ENCODE peak calls at places on chromosome 12, in nine cellular contexts. One of them, this sample, is unnamed.

GRCh38 chr12:1559729-1560128 is 34.7 kb downstream of the FBXL14 start:
- DNase-seq in NCI-H748 treated with DMSO at 0.1 percent for 48 hours: peak; percentile 23
- DNase-seq in gastrocnemius medialis: no peak
- DNase-seq in lower leg skin: no peak
- DNase-seq in HTR-8/SVneo: no peak
- DNase-seq in Caki2: no peak
- DNase-seq in NCI-H774: peak; percentile 93
- DNase-seq in left ventricle myocardium inferior: no peak
- DNase-seq in lung microvascular endothelial cell: no peak
- DNase-seq in this sample: no peak

GRCh38 chr12:67772276-67773169 is 124.0 kb downstream of the DYRK2 start:
- DNase-seq in lower leg skin: no peak
- DNase-seq in Caki2: no peak
- DNase-seq in NCI-H748 treated with DMSO at 0.1 percent for 48 hours: no peak
- DNase-seq in lung microvascular endothelial cell: no peak
- DNase-seq in gastrocnemius medialis: no peak
- DNase-seq in NCI-H774: peak; percentile 46
- DNase-seq in HTR-8/SVneo: no peak
- DNase-seq in left ventricle myocardium inferior: no peak
- DNase-seq in this sample: no peak

GRCh38 chr12:26704684-26705475 is 128.1 kb downstream of the ITPR2 start:
- DNase-seq in Caki2: no peak
- DNase-seq in gastrocnemius medialis: no peak
- DNase-seq in NCI-H774: no peak
- DNase-seq in lower leg skin: no peak
- DNase-seq in NCI-H748 treated with DMSO at 0.1 percent for 48 hours: no peak
- DNase-seq in left ventricle myocardium inferior: no peak
- DNase-seq in HTR-8/SVneo: no peak
- DNase-seq in lung microvascular endothelial cell: peak; percentile 85
- DNase-seq in this sample: no peak

GRCh38 chr12:57118711-57119271 is 7.6 kb upstream of the STAT6 start:
- DNase-seq in Caki2: no peak
- DNase-seq in NCI-H774: no peak
- DNase-seq in lower leg skin: no peak
- DNase-seq in HTR-8/SVneo: no peak
- DNase-seq in lung microvascular endothelial cell: no peak
- DNase-seq in gastrocnemius medialis: no peak
- DNase-seq in left ventricle myocardium inferior: no peak
- DNase-seq in NCI-H748 treated with DMSO at 0.1 percent for 48 hours: no peak
- DNase-seq in this sample: no peak

GRCh38 chr12:106110626-106111300 is 28.0 kb downstream of the NUAK1 start:
- DNase-seq in NCI-H748 treated with DMSO at 0.1 percent for 48 hours: no peak
- DNase-seq in lower leg skin: no peak
- DNase-seq in Caki2: no peak
- DNase-seq in HTR-8/SVneo: no peak
- DNase-seq in NCI-H774: no peak
- DNase-seq in left ventricle myocardium inferior: no peak
- DNase-seq in gastrocnemius medialis: no peak
- DNase-seq in lung microvascular endothelial cell: no peak
- DNase-seq in this sample: no peak

GRCh38 chr12:20434993-20435392 is 66.7 kb downstream of the PDE3A start:
- DNase-seq in Caki2: no peak
- DNase-seq in lower leg skin: no peak
- DNase-seq in lung microvascular endothelial cell: no peak
- DNase-seq in left ventricle myocardium inferior: no peak
- DNase-seq in HTR-8/SVneo: no peak
- DNase-seq in gastrocnemius medialis: no peak
- DNase-seq in NCI-H748 treated with DMSO at 0.1 percent for 48 hours: no peak
- DNase-seq in NCI-H774: no peak
- DNase-seq in this sample: no peak

GRCh38 chr12:29427964-29428363 is 47.0 kb upstream of the ERGIC2 start:
- DNase-seq in lung microvascular endothelial cell: no peak
- DNase-seq in NCI-H774: no peak
- DNase-seq in left ventricle myocardium inferior: no peak
- DNase-seq in gastrocnemius medialis: no peak
- DNase-seq in lower leg skin: no peak
- DNase-seq in HTR-8/SVneo: no peak
- DNase-seq in NCI-H748 treated with DMSO at 0.1 percent for 48 hours: no peak
- DNase-seq in Caki2: no peak
- DNase-seq in this sample: no peak

GRCh38 chr12:24798335-24798734 is 150.6 kb downstream of the BCAT1 start:
- DNase-seq in NCI-H748 treated with DMSO at 0.1 percent for 48 hours: no peak
- DNase-seq in NCI-H774: no peak
- DNase-seq in lower leg skin: no peak
- DNase-seq in Caki2: peak; percentile 25
- DNase-seq in lung microvascular endothelial cell: no peak
- DNase-seq in gastrocnemius medialis: no peak
- DNase-seq in HTR-8/SVneo: no peak
- DNase-seq in left ventricle myocardium inferior: no peak
- DNase-seq in this sample: no peak

GRCh38 chr12:15453613-15454012 is 131.3 kb downstream of the PTPRO start:
- DNase-seq in HTR-8/SVneo: no peak
- DNase-seq in lung microvascular endothelial cell: no peak
- DNase-seq in gastrocnemius medialis: no peak
- DNase-seq in NCI-H774: no peak
- DNase-seq in lower leg skin: no peak
- DNase-seq in Caki2: no peak
- DNase-seq in NCI-H748 treated with DMSO at 0.1 percent for 48 hours: no peak
- DNase-seq in left ventricle myocardium inferior: no peak
- DNase-seq in this sample: no peak

GRCh38 chr12:6281081-6281809 is 29.2 kb upstream of the PLEKHG6 start:
- DNase-seq in Caki2: no peak
- DNase-seq in left ventricle myocardium inferior: no peak
- DNase-seq in NCI-H748 treated with DMSO at 0.1 percent for 48 hours: no peak
- DNase-seq in lower leg skin: no peak
- DNase-seq in lung microvascular endothelial cell: no peak
- DNase-seq in HTR-8/SVneo: no peak
- DNase-seq in NCI-H774: no peak
- DNase-seq in gastrocnemius medialis: no peak
- DNase-seq in this sample: no peak

GRCh38 chr12:12461281-12461922 is 101.3 kb downstream of the DUSP16 start:
- DNase-seq in NCI-H748 treated with DMSO at 0.1 percent for 48 hours: no peak
- DNase-seq in gastrocnemius medialis: no peak
- DNase-seq in Caki2: no peak
- DNase-seq in lower leg skin: no peak
- DNase-seq in lung microvascular endothelial cell: no peak
- DNase-seq in HTR-8/SVneo: no peak
- DNase-seq in left ventricle myocardium inferior: no peak
- DNase-seq in NCI-H774: peak; percentile 9
- DNase-seq in this sample: no peak

GRCh38 chr12:47813491-47814196 is 6.1 kb downstream of the HDAC7 start:
- DNase-seq in gastrocnemius medialis: no peak
- DNase-seq in Caki2: peak; percentile 14
- DNase-seq in lung microvascular endothelial cell: no peak
- DNase-seq in HTR-8/SVneo: no peak
- DNase-seq in NCI-H748 treated with DMSO at 0.1 percent for 48 hours: no peak
- DNase-seq in left ventricle myocardium inferior: no peak
- DNase-seq in lower leg skin: no peak
- DNase-seq in NCI-H774: no peak
- DNase-seq in this sample: no peak

GRCh38 chr12:32051511-32052299 is 54.9 kb upstream of the BICD1 start:
- DNase-seq in lung microvascular endothelial cell: no peak
- DNase-seq in gastrocnemius medialis: no peak
- DNase-seq in lower leg skin: no peak
- DNase-seq in HTR-8/SVneo: peak; percentile 28
- DNase-seq in NCI-H748 treated with DMSO at 0.1 percent for 48 hours: no peak
- DNase-seq in NCI-H774: no peak
- DNase-seq in Caki2: peak; percentile 93
- DNase-seq in left ventricle myocardium inferior: no peak
- DNase-seq in this sample: no peak

GRCh38 chr12:6229224-6229748 is 29.1 kb downstream of the CD9 start:
- DNase-seq in lung microvascular endothelial cell: no peak
- DNase-seq in Caki2: no peak
- DNase-seq in gastrocnemius medialis: peak; percentile 45
- DNase-seq in left ventricle myocardium inferior: no peak
- DNase-seq in NCI-H748 treated with DMSO at 0.1 percent for 48 hours: no peak
- DNase-seq in lower leg skin: peak; percentile 71
- DNase-seq in HTR-8/SVneo: no peak
- DNase-seq in NCI-H774: no peak
- DNase-seq in this sample: no peak

GRCh38 chr12:108349245-108349644 is 10.1 kb upstream of the CMKLR1 start:
- DNase-seq in lung microvascular endothelial cell: no peak
- DNase-seq in NCI-H748 treated with DMSO at 0.1 percent for 48 hours: no peak
- DNase-seq in lower leg skin: no peak
- DNase-seq in left ventricle myocardium inferior: no peak
- DNase-seq in Caki2: no peak
- DNase-seq in HTR-8/SVneo: no peak
- DNase-seq in NCI-H774: no peak
- DNase-seq in gastrocnemius medialis: no peak
- DNase-seq in this sample: no peak

GRCh38 chr12:59070534-59070933 is 150.2 kb upstream of the LRIG3 start:
- DNase-seq in Caki2: peak; percentile 22
- DNase-seq in lung microvascular endothelial cell: peak; percentile 77
- DNase-seq in NCI-H748 treated with DMSO at 0.1 percent for 48 hours: peak; percentile 50
- DNase-seq in lower leg skin: no peak
- DNase-seq in HTR-8/SVneo: no peak
- DNase-seq in gastrocnemius medialis: no peak
- DNase-seq in NCI-H774: peak; percentile 60
- DNase-seq in left ventricle myocardium inferior: no peak
- DNase-seq in this sample: no peak

GRCh38 chr12:6836851-6837250 is 3.9 kb upstream of the GNB3 start:
- DNase-seq in NCI-H748 treated with DMSO at 0.1 percent for 48 hours: no peak
- DNase-seq in NCI-H774: no peak
- DNase-seq in Caki2: no peak
- DNase-seq in gastrocnemius medialis: no peak
- DNase-seq in left ventricle myocardium inferior: no peak
- DNase-seq in HTR-8/SVneo: no peak
- DNase-seq in lower leg skin: no peak
- DNase-seq in lung microvascular endothelial cell: no peak
- DNase-seq in this sample: no peak

GRCh38 chr12:113174461-113175384 is 10.6 kb downstream of the DDX54 start:
- DNase-seq in lung microvascular endothelial cell: peak; percentile 75
- DNase-seq in gastrocnemius medialis: peak; percentile 38
- DNase-seq in left ventricle myocardium inferior: peak; percentile 73
- DNase-seq in lower leg skin: peak; percentile 56
- DNase-seq in HTR-8/SVneo: peak; percentile 79
- DNase-seq in Caki2: peak; percentile 42
- DNase-seq in NCI-H774: peak; percentile 22
- DNase-seq in NCI-H748 treated with DMSO at 0.1 percent for 48 hours: peak; percentile 6
- DNase-seq in this sample: no peak

GRCh38 chr12:6927379-6927991 is at the start of gene ATN1:
- DNase-seq in Caki2: peak; percentile 78
- DNase-seq in lower leg skin: no peak
- DNase-seq in NCI-H748 treated with DMSO at 0.1 percent for 48 hours: peak; percentile 9
- DNase-seq in lung microvascular endothelial cell: peak; percentile 72
- DNase-seq in HTR-8/SVneo: peak; percentile 70
- DNase-seq in left ventricle myocardium inferior: peak; percentile 86
- DNase-seq in gastrocnemius medialis: peak; percentile 74
- DNase-seq in NCI-H774: peak; percentile 49
- DNase-seq in this sample: no peak

GRCh38 chr12:90327783-90328743 is 619.4 kb upstream of the ATP2B1 start:
- DNase-seq in Caki2: no peak
- DNase-seq in left ventricle myocardium inferior: no peak
- DNase-seq in HTR-8/SVneo: no peak
- DNase-seq in NCI-H748 treated with DMSO at 0.1 percent for 48 hours: no peak
- DNase-seq in lung microvascular endothelial cell: no peak
- DNase-seq in gastrocnemius medialis: no peak
- DNase-seq in lower leg skin: no peak
- DNase-seq in NCI-H774: no peak
- DNase-seq in this sample: no peak

GRCh38 chr12:55687746-55688145 is 20.0 kb downstream of the ITGA7 start:
- DNase-seq in Caki2: no peak
- DNase-seq in HTR-8/SVneo: no peak
- DNase-seq in lung microvascular endothelial cell: no peak
- DNase-seq in lower leg skin: no peak
- DNase-seq in left ventricle myocardium inferior: no peak
- DNase-seq in NCI-H774: no peak
- DNase-seq in NCI-H748 treated with DMSO at 0.1 percent for 48 hours: no peak
- DNase-seq in gastrocnemius medialis: no peak
- DNase-seq in this sample: no peak

GRCh38 chr12:4440187-4440941 is 5.3 kb downstream of the FGF6 start:
- DNase-seq in Caki2: no peak
- DNase-seq in NCI-H748 treated with DMSO at 0.1 percent for 48 hours: no peak
- DNase-seq in lower leg skin: peak; percentile 9
- DNase-seq in gastrocnemius medialis: no peak
- DNase-seq in left ventricle myocardium inferior: no peak
- DNase-seq in HTR-8/SVneo: no peak
- DNase-seq in NCI-H774: no peak
- DNase-seq in lung microvascular endothelial cell: no peak
- DNase-seq in this sample: no peak

GRCh38 chr12:115938794-115939377 is 338.6 kb downstream of the MED13L start:
- DNase-seq in lower leg skin: no peak
- DNase-seq in gastrocnemius medialis: no peak
- DNase-seq in HTR-8/SVneo: no peak
- DNase-seq in Caki2: no peak
- DNase-seq in NCI-H774: no peak
- DNase-seq in NCI-H748 treated with DMSO at 0.1 percent for 48 hours: no peak
- DNase-seq in left ventricle myocardium inferior: no peak
- DNase-seq in lung microvascular endothelial cell: no peak
- DNase-seq in this sample: no peak

GRCh38 chr12:12008931-12009611 is 61.7 kb upstream of the BCL2L14 start:
- DNase-seq in NCI-H774: no peak
- DNase-seq in HTR-8/SVneo: no peak
- DNase-seq in Caki2: peak; percentile 77
- DNase-seq in lung microvascular endothelial cell: no peak
- DNase-seq in lower leg skin: no peak
- DNase-seq in NCI-H748 treated with DMSO at 0.1 percent for 48 hours: peak; percentile 48
- DNase-seq in left ventricle myocardium inferior: no peak
- DNase-seq in gastrocnemius medialis: no peak
- DNase-seq in this sample: no peak

GRCh38 chr12:46266869-46267617 is 1.8 kb downstream of the SLC38A1 start:
- DNase-seq in gastrocnemius medialis: peak; percentile 78
- DNase-seq in NCI-H748 treated with DMSO at 0.1 percent for 48 hours: peak; percentile 40
- DNase-seq in lung microvascular endothelial cell: peak; percentile 66
- DNase-seq in HTR-8/SVneo: no peak
- DNase-seq in left ventricle myocardium inferior: peak; percentile 57
- DNase-seq in NCI-H774: peak; percentile 50
- DNase-seq in Caki2: peak; percentile 58
- DNase-seq in lower leg skin: peak; percentile 51
- DNase-seq in this sample: no peak

GRCh38 chr12:45644521-45644920 is 85.0 kb upstream of the ARID2 start:
- DNase-seq in HTR-8/SVneo: peak; percentile 39
- DNase-seq in NCI-H774: no peak
- DNase-seq in Caki2: no peak
- DNase-seq in NCI-H748 treated with DMSO at 0.1 percent for 48 hours: no peak
- DNase-seq in lung microvascular endothelial cell: no peak
- DNase-seq in lower leg skin: no peak
- DNase-seq in gastrocnemius medialis: no peak
- DNase-seq in left ventricle myocardium inferior: no peak
- DNase-seq in this sample: no peak

GRCh38 chr12:90301095-90301494 is 592.5 kb upstream of the ATP2B1 start:
- DNase-seq in gastrocnemius medialis: no peak
- DNase-seq in NCI-H748 treated with DMSO at 0.1 percent for 48 hours: no peak
- DNase-seq in lung microvascular endothelial cell: no peak
- DNase-seq in HTR-8/SVneo: no peak
- DNase-seq in NCI-H774: no peak
- DNase-seq in lower leg skin: no peak
- DNase-seq in Caki2: no peak
- DNase-seq in left ventricle myocardium inferior: no peak
- DNase-seq in this sample: no peak

GRCh38 chr12:39867631-39868030 is 238.2 kb downstream of the SLC2A13 start:
- DNase-seq in Caki2: no peak
- DNase-seq in NCI-H774: no peak
- DNase-seq in lung microvascular endothelial cell: no peak
- DNase-seq in HTR-8/SVneo: no peak
- DNase-seq in left ventricle myocardium inferior: no peak
- DNase-seq in gastrocnemius medialis: no peak
- DNase-seq in NCI-H748 treated with DMSO at 0.1 percent for 48 hours: no peak
- DNase-seq in lower leg skin: no peak
- DNase-seq in this sample: no peak

GRCh38 chr12:916240-916639 is 33.3 kb downstream of the RAD52 start:
- DNase-seq in left ventricle myocardium inferior: peak; percentile 22
- DNase-seq in lower leg skin: no peak
- DNase-seq in gastrocnemius medialis: no peak
- DNase-seq in lung microvascular endothelial cell: no peak
- DNase-seq in HTR-8/SVneo: no peak
- DNase-seq in NCI-H748 treated with DMSO at 0.1 percent for 48 hours: no peak
- DNase-seq in Caki2: peak; percentile 57
- DNase-seq in NCI-H774: no peak
- DNase-seq in this sample: no peak

GRCh38 chr12:9340422-9341259 is 132.4 kb upstream of the PZP start:
- DNase-seq in lung microvascular endothelial cell: no peak
- DNase-seq in NCI-H748 treated with DMSO at 0.1 percent for 48 hours: no peak
- DNase-seq in HTR-8/SVneo: no peak
- DNase-seq in Caki2: no peak
- DNase-seq in NCI-H774: no peak
- DNase-seq in gastrocnemius medialis: no peak
- DNase-seq in left ventricle myocardium inferior: no peak
- DNase-seq in lower leg skin: no peak
- DNase-seq in this sample: no peak

GRCh38 chr12:102883204-102883799 is 33.7 kb downstream of the PAH start:
- DNase-seq in left ventricle myocardium inferior: peak; percentile 24
- DNase-seq in lung microvascular endothelial cell: peak; percentile 37
- DNase-seq in HTR-8/SVneo: peak; percentile 49
- DNase-seq in lower leg skin: no peak
- DNase-seq in Caki2: peak; percentile 36
- DNase-seq in gastrocnemius medialis: no peak
- DNase-seq in NCI-H748 treated with DMSO at 0.1 percent for 48 hours: peak; percentile 61
- DNase-seq in NCI-H774: peak; percentile 84
- DNase-seq in this sample: no peak